ENCODE peak calls at places on chromosomes 2 and 18, in nine cellular contexts. R is HFF-Myc, P is PC-3, Y is HepG2, E is thoracic aorta, D is Peyer's patch, T is lower leg skin, I is AG04450, W is chondrocyte. V is an unnamed sample.
A peak's percentile ranks its signal among the peaks of the same experiment; 100 is the strongest.

GRCh38 chr2:45652090-45653050 is 895 bp downstream of the PRKCE start:
- DNase-seq in R (no peak), P (peak; percentile 36), Y (no peak), E (no peak), D (peak; percentile 47), T (peak; percentile 48), I (no peak), W (no peak), V (no peak)

GRCh38 chr2:48471048-48471474 is 58.9 kb upstream of the STON1 start:
- DNase-seq in R (peak; percentile 57), P (peak; percentile 84), Y (peak; percentile 69), E (no peak), D (no peak), T (no peak), I (no peak), W (no peak), V (no peak)

GRCh38 chr2:67561411-67561965 is 164.4 kb downstream of the ETAA1 start:
- DNase-seq in R (no peak), P (peak; percentile 95), Y (no peak), E (peak; percentile 5), D (no peak), T (no peak), I (no peak), W (no peak), V (no peak)

GRCh38 chr2:186126181-186126580 is 359.9 kb upstream of the ZC3H15 start:
- DNase-seq in R (no peak), P (peak; percentile 47), Y (no peak), E (no peak), D (no peak), T (no peak), I (no peak), W (no peak), V (no peak)

GRCh38 chr2:144324446-144325045 is 195.4 kb downstream of the ZEB2 start:
- DNase-seq in R (no peak), P (peak; percentile 64), Y (no peak), E (no peak), D (no peak), T (no peak), I (no peak), W (no peak), V (no peak)

GRCh38 chr2:95333888-95334338 is 36.8 kb downstream of the KCNIP3 start:
- DNase-seq in R (peak; percentile 97), P (peak; percentile 99), Y (no peak), E (no peak), D (no peak), T (peak; percentile 84), I (no peak), W (peak; percentile 61), V (no peak)

GRCh38 chr2:96760986-96761832 is 507 bp downstream of the CNNM4 start:
- DNase-seq in R (no peak), P (peak; percentile 16), Y (peak; percentile 33), E (no peak), D (no peak), T (peak; percentile 29), I (no peak), W (no peak), V (no peak)

GRCh38 chr2:42810971-42811865 is 18.8 kb upstream of the HAAO start:
- DNase-seq in R (no peak), P (no peak), Y (peak; percentile 61), E (no peak), D (peak; percentile 59), T (peak; percentile 63), I (no peak), W (no peak), V (no peak)

GRCh38 chr2:108023776-108024175 is 37.5 kb downstream of the SLC5A7 start:
- DNase-seq in R (no peak), P (no peak), Y (no peak), E (no peak), D (no peak), T (no peak), I (no peak), W (no peak), V (no peak)

GRCh38 chr2:165016772-165017411 is 61.6 kb upstream of the SLC38A11 start:
- DNase-seq in R (no peak), P (peak; percentile 64), Y (peak; percentile 48), E (no peak), D (peak; percentile 43), T (no peak), I (peak; percentile 15), W (no peak), V (no peak)

GRCh38 chr2:107414376-107414775 is 412.3 kb upstream of the RGPD4 start:
- DNase-seq in R (no peak), P (no peak), Y (no peak), E (no peak), D (no peak), T (no peak), I (no peak), W (no peak), V (no peak)

GRCh38 chr2:10084956-10085851 is 5.0 kb upstream of the CYS1 start:
- DNase-seq in R (no peak), P (no peak), Y (no peak), E (no peak), D (no peak), T (no peak), I (no peak), W (no peak), V (no peak)

GRCh38 chr2:11465485-11466306 is at the start of gene E2F6:
- DNase-seq in R (peak; percentile 74), P (peak; percentile 97), Y (peak; percentile 94), E (peak; percentile 55), D (peak; percentile 79), T (peak; percentile 89), I (peak; percentile 81), W (peak; percentile 97), V (peak; percentile 63)

GRCh38 chr18:72823345-72823744 is 44.4 kb downstream of the NETO1 start:
- DNase-seq in R (no peak), P (no peak), Y (no peak), E (no peak), D (no peak), T (no peak), I (no peak), W (no peak), V (no peak)

GRCh38 chr2:25557179-25558036 is 116.0 kb downstream of the DTNB start:
- DNase-seq in R (no peak), P (no peak), Y (no peak), E (no peak), D (no peak), T (no peak), I (no peak), W (no peak), V (no peak)

DNA sequence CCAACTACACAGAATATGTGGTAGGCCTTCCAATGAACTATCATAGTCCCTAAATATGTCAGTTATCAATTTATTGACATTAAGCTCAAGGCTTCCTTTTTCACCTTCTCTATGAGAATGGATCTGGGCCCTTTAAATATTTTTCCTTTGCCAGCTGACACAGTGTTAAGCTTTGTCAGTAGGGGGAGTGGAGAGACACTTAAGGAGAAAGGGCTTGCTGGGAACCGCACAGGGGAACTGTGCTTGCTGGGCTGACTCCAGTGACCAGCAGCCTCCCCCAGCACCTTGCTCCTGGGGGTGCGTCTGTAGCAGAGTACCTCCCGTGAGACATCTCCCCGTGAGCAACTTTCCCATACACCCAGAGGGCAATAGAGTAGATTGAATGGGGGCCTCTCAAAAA is 6.5 kb upstream of the PTPN2 start:
- DNase-seq in R (no peak), P (peak; percentile 22), Y (peak; percentile 45), E (no peak), D (no peak), T (no peak), I (no peak), W (no peak), V (no peak)
- TF ChIP-seq CTCF in R (peak; percentile 27), P (no peak), Y (peak; percentile 43), E (no peak), D (no peak), T (no peak), I (no peak), W (peak; percentile 55), V (no peak)

DNA sequence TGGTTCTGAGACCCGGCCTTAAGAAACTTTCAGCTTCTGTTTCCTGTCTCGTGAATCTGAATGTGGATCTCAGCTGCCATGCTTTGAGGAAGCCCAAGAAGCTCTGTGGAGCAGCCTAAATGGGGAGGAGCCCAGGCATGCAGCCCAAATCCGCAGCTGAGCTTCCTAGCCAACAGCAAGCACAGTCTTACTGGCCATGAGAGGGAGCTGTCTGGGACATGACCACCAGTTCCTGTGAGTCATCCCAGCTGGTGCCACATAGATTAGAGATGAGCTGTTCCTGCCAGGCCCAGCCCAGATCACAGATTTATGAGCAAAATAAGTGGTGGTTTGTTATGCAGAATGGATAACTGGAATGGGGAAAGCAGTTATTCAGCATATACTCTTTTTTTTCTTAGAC is 224.4 kb upstream of the APCDD1 start:
- DNase-seq in R (peak; percentile 85), P (peak; percentile 86), Y (peak; percentile 23), E (no peak), D (no peak), T (no peak), I (peak; percentile 4), W (no peak), V (no peak)
- TF ChIP-seq CTCF in R (peak; percentile 52), P (peak; percentile 53), Y (no peak), E (no peak), D (no peak), T (no peak), I (no peak), W (peak; percentile 34), V (no peak)

GRCh38 chr2:33417093-33417492 is 59.4 kb upstream of the RASGRP3 start:
- DNase-seq in R (no peak), P (no peak), Y (no peak), E (no peak), D (no peak), T (no peak), I (no peak), W (no peak), V (no peak)

GRCh38 chr2:33408109-33408508 is 68.3 kb upstream of the RASGRP3 start:
- DNase-seq in R (no peak), P (no peak), Y (no peak), E (no peak), D (no peak), T (no peak), I (no peak), W (no peak), V (no peak)

GRCh38 chr2:33411765-33412164 is 64.7 kb upstream of the RASGRP3 start:
- DNase-seq in R (no peak), P (peak; percentile 30), Y (peak; percentile 15), E (no peak), D (no peak), T (no peak), I (peak; percentile 78), W (no peak), V (no peak)

GRCh38 chr2:33409417-33409955 is 67.0 kb upstream of the RASGRP3 start:
- DNase-seq in R (no peak), P (no peak), Y (no peak), E (no peak), D (no peak), T (no peak), I (no peak), W (no peak), V (no peak)

GRCh38 chr2:33412920-33413319 is 63.5 kb upstream of the RASGRP3 start:
- DNase-seq in R (no peak), P (peak; percentile 73), Y (peak; percentile 26), E (no peak), D (no peak), T (no peak), I (no peak), W (no peak), V (no peak)
- TF ChIP-seq CTCF in R (peak; percentile 48), P (peak; percentile 82), Y (peak; percentile 48), E (no peak), D (no peak), T (no peak), I (peak; percentile 65), W (peak; percentile 79), V (no peak)

DNA sequence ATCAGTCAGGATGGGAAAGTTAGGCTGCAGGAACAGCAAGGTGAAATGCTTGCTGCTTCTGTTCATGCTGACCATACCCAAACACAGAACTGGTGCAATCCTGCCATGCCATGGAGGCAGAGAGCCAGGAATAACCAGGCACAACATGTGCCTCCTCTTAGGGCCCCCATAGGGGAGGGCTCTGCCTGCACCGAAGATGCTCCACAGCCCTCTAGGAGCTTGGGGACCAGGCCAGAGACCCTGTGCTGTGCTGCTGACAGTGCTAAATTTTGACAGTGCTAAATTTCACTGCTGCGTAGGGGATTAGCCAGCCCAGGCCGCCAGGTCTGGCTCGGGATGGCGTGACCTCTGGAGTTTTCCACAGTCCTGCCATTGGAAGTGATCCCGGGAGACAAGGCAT is 173.3 kb downstream of the SH3RF3 start:
- DNase-seq in R (no peak), P (no peak), Y (no peak), E (no peak), D (no peak), T (no peak), I (no peak), W (no peak), V (no peak)
- TF ChIP-seq CTCF in R (no peak), P (no peak), Y (no peak), E (no peak), D (no peak), T (no peak), I (no peak), W (no peak), V (no peak)

V was measured in omental fat pad.